ENCODE peak calls at places on chromosomes 16 and 17, in ten cellular contexts. M is GM12878, Z is cardiac muscle cell, F is RWPE1, P is left ventricle myocardium inferior, A is thyroid gland, H is K562, Y is breast epithelium, N is lung, I is OCI-LY7. D is an unnamed sample.
A peak's percentile ranks its signal among the peaks of the same experiment; 100 is the strongest.

GRCh38 chr17:81292450-81292849 is 2.7 kb downstream of the SLC38A10 start:
- DNase-seq in A (no peak), Z (no peak), H (no peak), M (no peak), F (no peak), P (no peak), N (no peak), Y (no peak), I (no peak), D (no peak)

GRCh38 chr17:8701754-8702153 is 42.9 kb downstream of the CCDC42 start:
- DNase-seq in F (no peak), N (no peak), A (no peak), H (no peak), Y (no peak), I (no peak), Z (no peak), M (no peak), P (no peak), D (no peak)

GRCh38 chr16:86863609-86864008 is 285.3 kb downstream of the FOXL1 start:
- DNase-seq in F (no peak), P (no peak), A (no peak), M (no peak), I (no peak), H (no peak), Z (no peak), Y (no peak), N (no peak), D (no peak)

GRCh38 chr17:81401727-81402529 is 6.7 kb downstream of the BAHCC1 start:
- DNase-seq in M (no peak), H (peak; percentile 84), A (no peak), Z (peak; percentile 64), F (no peak), N (no peak), P (peak; percentile 61), Y (no peak), I (peak; percentile 65), D (no peak)

GRCh38 chr17:1049446-1050225 is 52.7 kb downstream of the TIMM22 start:
- DNase-seq in N (no peak), I (no peak), F (no peak), A (no peak), Y (no peak), P (peak; percentile 3), H (no peak), M (no peak), Z (no peak), D (no peak)

GRCh38 chr17:40464392-40464855 is 21.2 kb downstream of the IGFBP4 start:
- DNase-seq in F (no peak), Z (no peak), I (no peak), M (no peak), N (no peak), P (no peak), A (no peak), H (no peak), Y (no peak), D (no peak)

GRCh38 chr17:75778861-75779249 is 5.8 kb upstream of the UNK start:
- DNase-seq in I (peak; percentile 84), Z (peak; percentile 34), N (no peak), P (no peak), M (no peak), A (no peak), Y (no peak), H (no peak), F (no peak), D (no peak)

GRCh38 chr17:43946766-43947165 is 4.5 kb upstream of the PPY start:
- DNase-seq in Z (no peak), H (no peak), N (no peak), I (peak; percentile 24), P (no peak), F (no peak), Y (no peak), A (no peak), M (no peak), D (no peak)

GRCh38 chr17:3657874-3658783 is 10.2 kb downstream of the TAX1BP3 start:
- DNase-seq in N (no peak), Z (no peak), F (no peak), P (no peak), A (no peak), M (no peak), H (no peak), Y (no peak), I (no peak), D (no peak)

GRCh38 chr17:3659541-3660111 is 8.8 kb downstream of the TAX1BP3 start:
- DNase-seq in P (peak; percentile 66), F (peak; percentile 60), I (no peak), N (peak; percentile 58), H (no peak), Y (peak; percentile 69), Z (peak; percentile 27), M (no peak), A (peak; percentile 24), D (peak; percentile 82)

GRCh38 chr17:3658784-3659449 is 9.5 kb downstream of the TAX1BP3 start:
- DNase-seq in Z (no peak), P (no peak), A (no peak), I (no peak), N (no peak), Y (no peak), M (no peak), F (no peak), H (no peak), D (no peak)

GRCh38 chr17:3657588-3657869 is 10.8 kb downstream of the TAX1BP3 start:
- DNase-seq in M (no peak), P (no peak), Y (no peak), Z (no peak), F (no peak), H (no peak), I (no peak), A (no peak), N (no peak), D (no peak)

DNA sequence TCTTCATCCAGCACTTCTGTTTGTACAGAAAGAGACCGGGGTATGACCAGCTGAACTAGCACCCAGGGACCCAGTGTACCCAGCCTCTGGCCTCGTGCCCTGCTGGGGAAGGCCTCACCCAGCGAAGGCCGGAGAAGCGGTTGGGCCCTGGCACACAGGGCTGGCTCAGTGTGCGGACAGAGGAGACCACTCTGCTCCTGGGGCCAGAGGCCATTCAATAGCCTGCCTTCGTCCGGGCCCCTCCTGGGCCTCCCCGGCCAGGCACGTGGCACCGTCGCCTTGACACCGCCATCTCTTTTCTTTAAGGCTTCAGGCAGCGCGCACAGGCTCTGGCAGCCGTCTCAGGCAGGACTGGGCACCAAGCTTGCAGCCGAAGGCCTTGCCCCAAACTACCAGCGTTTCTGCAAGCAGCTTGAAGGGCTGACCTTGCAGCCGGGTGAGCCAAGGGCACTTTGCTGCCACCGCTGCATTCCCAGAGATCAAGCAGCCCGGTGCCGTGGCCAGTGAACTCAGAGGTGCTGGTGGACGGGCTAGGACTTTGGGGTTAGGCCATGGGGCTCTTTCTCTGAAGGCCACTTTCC is 8.0 kb downstream of the TAX1BP3 start:
- DNase-seq in F (no peak), Y (no peak), H (no peak), N (no peak), I (no peak), A (no peak), Z (peak; percentile 56), M (no peak), P (peak; percentile 42), D (no peak)
- H3K27ac ChIP-seq in F (peak overlapping the region; percentile 92), Y (peak overlapping the region; percentile 68), H (no peak overlapping the region), N (peak overlapping the region; percentile 86), I (no peak overlapping the region), A (no peak overlapping the region), Z (peak overlapping the region; percentile 88), M (no peak overlapping the region), P (peak overlapping the region; percentile 87), D (no peak overlapping the region)

GRCh38 chr16:75758215-75758614 is 31.9 kb upstream of the CPHXL start:
- DNase-seq in H (no peak), Z (no peak), N (no peak), F (no peak), M (no peak), A (no peak), I (no peak), P (no peak), Y (no peak), D (no peak)

GRCh38 chr16:75762746-75763145 is 36.5 kb upstream of the CPHXL start:
- DNase-seq in N (no peak), H (no peak), Y (no peak), P (no peak), A (no peak), F (no peak), Z (no peak), I (peak; percentile 20), M (no peak), D (no peak)

GRCh38 chr16:75763250-75763649 is 37.0 kb upstream of the CPHXL start:
- DNase-seq in M (no peak), H (no peak), Z (no peak), I (no peak), A (no peak), Y (no peak), F (no peak), P (no peak), N (no peak), D (no peak)

GRCh38 chr16:75761111-75761510 is 34.8 kb upstream of the CPHXL start:
- DNase-seq in I (peak; percentile 65), P (no peak), A (no peak), Y (no peak), Z (no peak), M (no peak), F (no peak), N (no peak), H (no peak), D (no peak)

DNA sequence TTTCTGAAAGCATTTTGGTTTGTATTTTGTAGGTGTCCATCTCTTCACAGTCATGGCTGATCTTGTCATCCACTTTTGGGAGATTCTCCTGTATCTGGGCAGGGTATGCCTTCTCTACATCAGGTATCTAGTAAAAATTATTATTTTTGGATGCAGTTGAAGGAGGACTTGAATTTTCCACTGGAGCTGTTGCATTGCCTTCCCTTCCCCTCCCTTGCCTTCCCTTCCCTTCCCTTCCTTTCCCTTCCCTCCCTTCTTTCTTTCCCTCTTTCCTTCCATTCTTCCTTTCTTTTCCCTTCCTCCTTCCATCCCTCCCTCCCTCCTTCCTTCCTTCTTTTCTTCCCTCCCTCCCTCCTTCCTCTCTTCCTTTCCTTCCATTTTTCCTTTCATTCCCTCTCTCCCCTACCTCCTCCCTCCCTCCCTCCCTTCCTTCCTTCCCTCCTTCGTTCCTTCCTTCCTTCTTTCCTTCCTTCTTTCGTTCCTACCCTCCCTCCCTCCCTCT is 33.8 kb upstream of the CPHXL start:
- DNase-seq in M (no peak), I (no peak), F (no peak), Y (no peak), A (no peak), P (no peak), N (no peak), H (no peak), Z (no peak), D (no peak)
- TF ChIP-seq CTCF in M (no peak), I (no peak), F (no peak), Y (no peak), A (no peak), P (no peak), N (no peak), H (no peak), Z (no peak), D (no peak)

GRCh38 chr16:13471478-13471877 is 448.5 kb upstream of the ERCC4 start:
- DNase-seq in F (no peak), N (no peak), Z (no peak), I (no peak), Y (no peak), A (no peak), M (no peak), H (no peak), P (no peak), D (no peak)

DNA sequence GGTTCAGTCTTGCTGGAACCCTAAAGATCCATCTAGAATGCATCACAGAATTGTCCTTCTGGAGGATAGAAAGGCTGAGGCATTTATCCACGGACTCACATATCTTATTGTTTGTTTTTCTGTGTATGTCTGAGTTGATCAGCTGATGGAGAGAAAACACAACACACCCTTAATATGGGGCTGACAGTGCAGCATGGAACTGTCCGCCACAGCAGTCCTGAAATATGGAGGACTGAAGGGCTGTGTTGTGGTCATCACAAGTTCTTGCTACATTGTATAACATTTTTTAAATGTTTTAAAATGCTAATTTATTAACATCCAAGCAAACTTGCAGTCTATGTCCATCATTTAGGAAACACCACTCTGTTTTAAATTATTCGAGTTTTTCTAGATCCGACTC is 448.9 kb upstream of the ERCC4 start:
- DNase-seq in Y (no peak), I (no peak), N (no peak), P (no peak), Z (peak; percentile 53), A (no peak), F (no peak), M (no peak), H (no peak), D (no peak)
- H3K27ac ChIP-seq in Y (no peak overlapping the region), I (no peak overlapping the region), N (no peak overlapping the region), P (no peak overlapping the region), Z (no peak overlapping the region), A (no peak overlapping the region), F (no peak overlapping the region), M (no peak overlapping the region), H (no peak overlapping the region), D (no peak overlapping the region)

DNA sequence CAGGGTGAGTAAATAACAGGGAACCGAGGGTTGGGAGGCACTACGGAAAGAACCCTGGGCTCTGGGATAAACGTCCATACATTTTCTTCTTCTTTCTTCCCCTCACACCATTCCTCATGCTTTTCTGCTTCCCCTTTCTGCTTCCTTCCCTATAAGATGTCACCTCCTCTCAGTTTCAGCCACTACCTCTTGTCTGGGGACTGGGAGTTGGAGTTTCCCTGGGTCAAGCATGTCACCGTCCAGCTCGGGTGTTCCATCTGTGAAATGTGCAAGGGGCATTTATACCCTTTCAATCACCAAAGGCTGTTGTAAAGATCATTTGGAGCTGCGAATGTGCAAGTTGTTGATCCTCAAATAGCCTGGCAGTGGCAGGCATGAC is 17.5 kb upstream of the CCL22 start:
- DNase-seq in P (no peak), Y (no peak), M (peak; percentile 40), N (no peak), Z (no peak), A (no peak), I (no peak), F (no peak), H (no peak), D (no peak)
- TF ChIP-seq CTCF in P (no peak), Y (no peak), M (no peak), N (no peak), Z (no peak), A (no peak), I (no peak), F (no peak), H (no peak), D (no peak)

D was measured in pancreas.